ENCODE peak calls at places on chromosome 15, in eight cellular contexts. T is GM23338, A is H1, N is PC-9, I is mammary epithelial cell, B is MM.1S, U is GM23248, Y is neural progenitor cell. W is an unnamed sample.

GRCh38 chr15:42343596-42344232 is 15.6 kb upstream of the CAPN3 start:
- DNase-seq in T (no peak), A (no peak), N (no peak), I (no peak), B (no peak), U (no peak), Y (no peak), W (no peak)

GRCh38 chr15:27835233-27835939 is 263.7 kb downstream of the OCA2 start:
- DNase-seq in T (no peak), A (no peak), N (no peak), I (no peak), B (no peak), U (no peak), Y (no peak), W (no peak)

GRCh38 chr15:88194162-88194561 is 62.4 kb downstream of the NTRK3 start:
- DNase-seq in T (no peak), A (no peak), N (no peak), I (no peak), B (no peak), U (no peak), Y (no peak), W (no peak)

GRCh38 chr15:95874625-95875024 is 455.9 kb upstream of the NR2F2 start:
- DNase-seq in T (no peak), A (no peak), N (no peak), I (no peak), B (peak), U (no peak), Y (no peak), W (no peak)

GRCh38 chr15:78174398-78174797 is 25.2 kb downstream of the IDH3A start:
- DNase-seq in T (no peak), A (no peak), N (no peak), I (no peak), B (peak), U (no peak), Y (no peak), W (no peak)

GRCh38 chr15:22966321-22967083 is 13.7 kb downstream of the CYFIP1 start:
- DNase-seq in T (no peak), A (no peak), N (no peak), I (no peak), B (no peak), U (no peak), Y (no peak), W (no peak)

GRCh38 chr15:34606545-34606944 is 23.1 kb upstream of the GOLGA8B start:
- DNase-seq in T (no peak), A (no peak), N (no peak), I (no peak), B (no peak), U (peak), Y (no peak), W (no peak)

GRCh38 chr15:35060591-35060990 is 24.5 kb downstream of the NANOGP8 start:
- DNase-seq in T (no peak), A (no peak), N (no peak), I (no peak), B (no peak), U (no peak), Y (no peak), W (no peak)

GRCh38 chr15:49964071-49964470 is 155.0 kb downstream of the ATP8B4 start:
- DNase-seq in T (no peak), A (no peak), N (no peak), I (no peak), B (no peak), U (no peak), Y (no peak), W (no peak)

GRCh38 chr15:83899670-83900069 is 245.7 kb downstream of the ADAMTSL3 start:
- DNase-seq in T (no peak), A (no peak), N (no peak), I (no peak), B (no peak), U (no peak), Y (no peak), W (no peak)

GRCh38 chr15:82298520-82298919 is 35.9 kb downstream of the SAXO2 start:
- DNase-seq in T (peak), A (no peak), N (no peak), I (no peak), B (no peak), U (no peak), Y (no peak), W (no peak)

GRCh38 chr15:28935316-28935715 is 49.5 kb downstream of the APBA2 start:
- DNase-seq in T (peak), A (peak), N (no peak), I (no peak), B (no peak), U (peak), Y (no peak), W (no peak)

GRCh38 chr15:64703632-64703959 is 71.8 kb downstream of the RBPMS2 start:
- DNase-seq in T (no peak), A (no peak), N (no peak), I (no peak), B (no peak), U (no peak), Y (no peak), W (no peak)

GRCh38 chr15:34628577-34629152 is 45.2 kb upstream of the GOLGA8B start:
- DNase-seq in T (no peak), A (no peak), N (no peak), I (peak), B (no peak), U (no peak), Y (no peak), W (no peak)

GRCh38 chr15:60462027-60462426 is 16.9 kb downstream of the ICE2 start:
- DNase-seq in T (no peak), A (no peak), N (no peak), I (no peak), B (no peak), U (peak), Y (no peak), W (no peak)

GRCh38 chr15:52527196-52527897 is 1.3 kb downstream of the MYO5A start:
- DNase-seq in T (no peak), A (no peak), N (no peak), I (no peak), B (no peak), U (no peak), Y (no peak), W (no peak)

GRCh38 chr15:78317145-78317836 is 17.9 kb upstream of the SKIC8 start:
- DNase-seq in T (no peak), A (no peak), N (no peak), I (peak), B (no peak), U (peak), Y (no peak), W (no peak)

GRCh38 chr15:58409861-58410260 is 21.9 kb upstream of the LIPC start:
- DNase-seq in T (no peak), A (no peak), N (no peak), I (no peak), B (no peak), U (no peak), Y (no peak), W (no peak)

GRCh38 chr15:80996247-80996646 is 4.5 kb upstream of the TLNRD1 start:
- DNase-seq in T (peak), A (no peak), N (no peak), I (peak), B (peak), U (no peak), Y (peak), W (no peak)

DNA sequence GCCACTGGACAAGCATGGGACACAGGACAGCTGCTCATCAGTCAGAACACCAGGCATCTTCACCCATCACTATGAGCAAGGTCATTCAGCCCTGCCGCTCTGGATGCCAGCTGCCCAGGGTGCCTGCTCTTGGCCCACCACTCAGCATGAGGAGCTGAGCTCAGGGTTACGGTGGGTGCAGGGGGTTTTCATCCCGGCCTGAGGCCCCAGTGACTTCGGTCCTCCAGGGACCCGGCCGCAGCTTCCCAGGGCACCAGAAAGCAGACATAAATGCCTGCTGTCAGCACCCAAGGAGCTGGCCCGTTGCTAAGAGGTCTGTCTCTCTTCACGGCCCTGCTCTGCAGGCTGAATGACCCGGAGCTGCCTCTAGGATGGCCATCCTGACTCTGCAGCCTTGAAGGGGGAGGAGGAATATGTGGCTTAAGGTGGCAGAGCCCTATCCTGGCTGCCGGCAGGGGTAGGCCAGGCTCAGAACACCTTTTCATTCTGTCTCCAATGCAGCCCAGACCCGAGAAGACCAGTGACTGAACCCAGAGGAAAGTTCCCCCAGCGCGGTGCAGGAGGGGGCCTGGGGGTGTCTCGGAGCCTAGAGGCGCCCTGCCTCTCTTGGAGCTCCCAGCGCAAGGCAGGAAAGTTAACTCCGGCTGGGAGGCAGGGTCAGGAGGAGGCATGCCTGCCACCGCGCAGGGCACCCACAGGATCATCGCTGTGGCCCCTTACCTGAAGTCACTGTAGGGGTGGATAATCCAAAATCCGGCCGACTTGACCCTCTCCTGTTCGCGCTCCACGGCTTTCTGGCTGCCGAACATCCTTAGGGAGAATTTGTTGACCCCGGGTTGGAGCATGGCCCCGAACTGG is 1.8 kb downstream of the HCN4 start:
- DNase-seq in T (peak), A (peak), N (no peak), I (no peak), B (no peak), U (no peak), Y (peak), W (no peak)
- TF ChIP-seq EZH2 in T (peak), A (no peak), N (no peak), I (no peak), B (no peak), U (no peak), Y (no peak), W (peak)

DNA sequence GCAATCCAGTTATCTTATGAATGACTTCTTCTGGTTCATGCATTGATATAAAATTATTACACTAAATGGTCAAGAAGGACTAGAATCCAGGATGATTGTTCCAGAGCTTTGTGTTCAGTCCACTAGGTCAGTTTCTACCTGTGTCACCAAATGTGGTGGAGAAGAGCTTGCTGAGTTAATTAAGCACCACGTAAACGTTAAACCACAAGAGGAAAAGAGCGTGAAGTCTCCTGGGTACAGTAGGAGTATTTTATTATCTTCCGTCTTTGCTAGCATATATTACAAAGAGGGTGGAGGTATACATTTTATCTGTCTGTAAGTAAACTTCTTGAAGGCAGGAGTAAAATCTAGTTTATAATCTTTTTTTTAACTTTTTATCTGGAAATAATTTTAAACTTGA is 23.5 kb downstream of the CHP1 start:
- DNase-seq in T (no peak), A (no peak), N (no peak), I (no peak), B (no peak), U (no peak), Y (no peak), W (no peak)
- H3K4me3 ChIP-seq in T (no peak), A (no peak), N (no peak), I (no peak), B (no peak), U (no peak), Y (no peak), W (no peak)

GRCh38 chr15:98126326-98127090 is 166.0 kb downstream of the ARRDC4 start:
- DNase-seq in T (no peak), A (no peak), N (no peak), I (peak), B (no peak), U (peak), Y (no peak), W (no peak)
- TF ChIP-seq EZH2 in T (no peak), A (no peak), N (no peak), I (no peak), B (no peak), U (no peak), Y (no peak), W (no peak)

GRCh38 chr15:85580914-85581313 is 200.5 kb downstream of the AKAP13 start:
- DNase-seq in T (no peak), A (no peak), N (no peak), I (no peak), B (no peak), U (peak), Y (no peak), W (no peak)

GRCh38 chr15:85581495-85581894 is 201.1 kb downstream of the AKAP13 start:
- DNase-seq in T (no peak), A (no peak), N (no peak), I (no peak), B (no peak), U (no peak), Y (no peak), W (no peak)

GRCh38 chr15:85582719-85583089 is 202.3 kb downstream of the AKAP13 start:
- DNase-seq in T (no peak), A (no peak), N (no peak), I (no peak), B (no peak), U (peak), Y (no peak), W (no peak)

GRCh38 chr15:85583404-85584390 is 203.3 kb downstream of the AKAP13 start:
- DNase-seq in T (no peak), A (no peak), N (peak), I (peak), B (no peak), U (no peak), Y (peak), W (no peak)

DNA sequence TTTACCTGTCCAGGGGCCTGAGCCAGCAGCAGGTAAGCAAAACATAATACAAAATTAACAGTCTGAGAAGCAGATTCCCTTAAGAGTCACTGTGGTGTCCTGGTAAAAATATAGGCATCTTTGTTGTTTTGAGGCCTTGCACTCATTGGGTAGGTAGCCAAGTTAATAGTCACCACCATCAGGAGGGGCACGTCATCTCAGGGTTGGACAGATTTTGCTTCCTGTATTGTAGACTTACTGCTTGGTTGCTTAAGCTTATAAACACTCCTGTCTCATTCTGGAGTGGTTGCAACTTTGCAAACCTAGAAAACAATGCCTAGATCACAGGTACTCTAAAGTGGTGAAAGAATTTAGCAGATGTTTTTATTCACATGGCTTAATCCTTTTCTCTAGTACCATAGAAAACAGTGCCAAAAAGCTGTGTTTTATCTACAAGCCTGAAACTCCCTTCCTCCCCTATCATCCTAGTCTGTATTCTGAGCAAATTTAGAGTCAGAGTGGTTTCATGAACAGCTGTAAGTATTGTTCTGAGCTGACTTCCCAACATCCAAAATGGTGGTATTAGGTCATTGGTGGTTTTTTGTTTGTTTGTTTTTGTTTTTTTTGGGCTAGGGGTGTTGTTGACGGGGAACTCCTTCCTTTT is 201.8 kb downstream of the AKAP13 start:
- DNase-seq in T (no peak), A (no peak), N (no peak), I (no peak), B (no peak), U (peak), Y (no peak), W (no peak)
- H3K4me3 ChIP-seq in T (no peak), A (no peak), N (no peak), I (no peak), B (no peak), U (peak), Y (no peak), W (no peak)

GRCh38 chr15:86036243-86036642 is 43.4 kb upstream of the AGBL1 start:
- DNase-seq in T (no peak), A (no peak), N (no peak), I (no peak), B (no peak), U (no peak), Y (no peak), W (no peak)
- TF ChIP-seq EZH2 in T (no peak), A (no peak), N (no peak), I (no peak), B (no peak), U (no peak), Y (no peak), W (no peak)

W was measured in SK-N-MC.